ENCODE peak calls at places on chromosomes 2 and 18, in four cellular contexts. I is A549, Q is HepG2, A is K562. P is an unnamed sample.
A peak's percentile ranks its signal among the peaks of the same experiment; 100 is the strongest.

GRCh38 chr2:72127401-72128058 is 20.1 kb downstream of the CYP26B1 start:
- DNase-seq in I (no peak), Q (no peak), A (no peak), P (no peak)

GRCh38 chr2:197286805-197287595 is 23.6 kb downstream of the ANKRD44 start:
- DNase-seq in Q (peak; percentile 30), I (peak; percentile 84), A (no peak), P (no peak)

GRCh38 chr2:137951606-137952005 is 12.7 kb upstream of the HNMT start:
- DNase-seq in Q (no peak), A (peak; percentile 19), I (no peak), P (no peak)

GRCh38 chr18:77111449-77112160 is 21.0 kb downstream of the MBP start:
- DNase-seq in A (no peak), I (no peak), Q (no peak), P (no peak)

GRCh38 chr2:227932001-227932400 is 60.6 kb downstream of the DAW1 start:
- DNase-seq in Q (no peak), A (no peak), I (no peak), P (no peak)

GRCh38 chr2:228875152-228875875 is 395.8 kb downstream of the PID1 start:
- DNase-seq in I (no peak), Q (no peak), A (no peak), P (no peak)

GRCh38 chr2:20538308-20539132 is 91.6 kb downstream of the RHOB start:
- DNase-seq in Q (peak; percentile 89), A (no peak), I (no peak), P (no peak)

GRCh38 chr2:47898089-47898731 is 8.1 kb downstream of the FBXO11 start:
- DNase-seq in I (no peak), Q (no peak), A (no peak), P (no peak)

GRCh38 chr18:9321017-9321452 is 13.5 kb upstream of the TWSG1 start:
- DNase-seq in A (peak; percentile 54), Q (no peak), I (no peak), P (no peak)

GRCh38 chr2:98148968-98149697 is 62.2 kb downstream of the VWA3B start:
- DNase-seq in Q (peak; percentile 71), I (no peak), A (peak; percentile 37), P (no peak)
- TF ChIP-seq CHD4 in Q (no peak), I (no peak), A (no peak), P (no peak)

DNA sequence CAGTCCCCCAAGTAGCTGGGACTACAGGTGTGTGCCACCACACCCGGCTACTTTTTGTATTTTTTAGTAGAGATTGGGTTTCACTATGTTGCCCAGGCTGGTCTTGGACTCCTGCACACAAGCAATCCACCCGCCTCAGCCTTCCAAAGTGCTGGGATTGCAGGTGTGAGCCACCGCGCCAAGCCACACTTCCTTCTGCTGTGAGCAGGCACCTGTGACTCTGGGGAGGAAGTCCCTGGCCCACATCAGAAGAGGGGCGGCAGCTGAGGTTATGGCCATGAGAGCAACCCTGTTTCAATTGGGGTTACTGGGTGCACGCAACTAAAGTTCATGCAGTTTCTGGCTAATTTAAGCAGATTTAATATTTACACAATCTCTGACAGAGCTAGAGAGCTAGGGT is 91.0 kb downstream of the PLB1 start:
- DNase-seq in I (no peak), Q (no peak), A (no peak), P (no peak)
- TF ChIP-seq CHD4 in I (no peak), Q (no peak), A (no peak), P (no peak)

GRCh38 chr2:88959480-88960204 is 268.2 kb downstream of the RPIA start:
- DNase-seq in I (no peak), Q (no peak), A (peak; percentile 6), P (no peak)
- TF ChIP-seq CHD4 in I (no peak), Q (no peak), A (no peak), P (no peak)

DNA sequence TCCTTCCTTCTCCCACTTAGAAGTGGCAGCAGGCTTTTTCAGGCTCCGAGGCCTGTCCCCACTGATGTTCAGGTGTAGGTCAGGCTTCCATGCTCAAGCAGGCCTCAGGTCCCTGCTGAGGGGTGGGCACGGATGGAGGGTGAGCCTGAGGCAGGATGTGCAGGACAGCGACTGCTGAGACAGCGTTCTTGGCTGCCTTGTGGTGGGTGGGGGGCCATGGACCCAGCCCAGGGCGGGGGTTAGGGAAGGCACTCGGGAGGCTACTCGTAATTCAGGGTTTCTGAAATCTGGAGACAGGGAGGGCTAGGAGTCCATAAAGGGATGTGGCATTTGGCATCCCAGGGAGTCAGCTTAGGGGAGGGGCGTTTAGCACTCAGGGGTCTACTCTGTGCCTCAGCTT is 30.3 kb downstream of the COLEC11 start:
- DNase-seq in I (no peak), A (no peak), Q (no peak), P (no peak)
- TF ChIP-seq CHD4 in I (no peak), A (no peak), Q (no peak), P (no peak)

GRCh38 chr2:241985986-241986329 is 116.4 kb downstream of the RTP5 start:
- DNase-seq in Q (no peak), A (no peak), I (no peak), P (no peak)

GRCh38 chr2:241988146-241988545 is 118.6 kb downstream of the RTP5 start:
- DNase-seq in I (no peak), A (no peak), Q (no peak), P (no peak)

GRCh38 chr2:241989074-241989473 is 119.5 kb downstream of the RTP5 start:
- DNase-seq in I (no peak), A (no peak), Q (no peak), P (no peak)

GRCh38 chr2:241986836-241987641 is 117.5 kb downstream of the RTP5 start:
- DNase-seq in A (no peak), Q (no peak), I (no peak), P (no peak)

GRCh38 chr2:241987726-241988125 is 118.2 kb downstream of the RTP5 start:
- DNase-seq in Q (no peak), I (no peak), A (no peak), P (no peak)
- TF ChIP-seq CHD4 in Q (no peak), I (no peak), A (no peak), P (no peak)

GRCh38 chr2:189267925-189268579 is 88.5 kb upstream of the COL5A2 start:
- DNase-seq in I (no peak), A (no peak), Q (no peak), P (no peak)

GRCh38 chr2:189261431-189261841 is 81.9 kb upstream of the COL5A2 start:
- DNase-seq in Q (no peak), I (no peak), A (no peak), P (no peak)

GRCh38 chr2:189267491-189267890 is 87.9 kb upstream of the COL5A2 start:
- DNase-seq in I (no peak), Q (no peak), A (no peak), P (no peak)

GRCh38 chr2:189268763-189269162 is 89.2 kb upstream of the COL5A2 start:
- DNase-seq in Q (no peak), I (no peak), A (no peak), P (no peak)

DNA sequence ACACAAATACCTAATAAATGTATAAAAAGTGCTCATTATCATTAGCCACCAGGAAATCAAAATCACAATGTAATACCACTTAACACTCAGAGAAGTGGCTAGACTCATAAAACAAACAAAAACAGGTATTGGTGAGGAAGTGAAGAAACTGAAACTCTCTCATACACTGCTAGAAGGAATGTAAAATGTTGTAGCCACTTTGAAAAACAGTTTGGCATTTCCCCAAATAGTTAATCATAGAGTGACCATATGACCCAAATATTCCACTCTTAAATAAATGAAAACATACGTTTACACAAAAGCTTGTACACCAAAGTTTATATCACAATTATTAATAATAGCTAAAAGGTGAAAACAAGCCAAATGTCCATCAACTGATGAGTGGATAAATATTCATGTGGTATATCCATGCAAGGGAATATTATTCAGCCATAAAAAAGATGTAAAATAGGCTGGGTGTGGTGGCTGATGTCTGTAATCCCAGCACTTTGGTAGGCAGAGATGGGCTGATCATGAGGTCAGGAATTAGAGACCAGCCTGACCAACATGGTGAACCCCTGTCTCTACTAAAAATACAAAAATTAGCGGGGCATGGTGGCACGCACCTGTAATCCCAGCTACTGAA is 86.2 kb upstream of the COL5A2 start:
- DNase-seq in Q (no peak), A (no peak), I (no peak), P (no peak)
- TF ChIP-seq CHD4 in Q (no peak), A (no peak), I (no peak), P (no peak)

GRCh38 chr2:109081374-109081773 is 47.6 kb upstream of the SH3RF3 start:
- DNase-seq in Q (no peak), A (no peak), I (no peak), P (no peak)
- TF ChIP-seq CHD4 in Q (no peak), A (no peak), I (no peak), P (no peak)